ENCODE peak calls at places on chromosomes 7 and 10, in four cellular contexts. One of them, this sample, is unnamed.

GRCh38 chr7:42128703-42129102 is 108.3 kb downstream of the GLI3 start:
- DNase-seq in K562: no peak
- DNase-seq in HepG2: no peak
- DNase-seq in A549: no peak
- DNase-seq in this sample: no peak

GRCh38 chr10:87842220-87842641 is 21.1 kb downstream of the KLLN start:
- DNase-seq in A549: peak; percentile 60
- DNase-seq in HepG2: peak; percentile 77
- DNase-seq in K562: no peak
- DNase-seq in this sample: no peak

GRCh38 chr7:17774248-17774647 is 166.0 kb downstream of the SNX13 start:
- DNase-seq in K562: no peak
- DNase-seq in A549: no peak
- DNase-seq in HepG2: no peak
- DNase-seq in this sample: no peak

GRCh38 chr7:44103941-44104879 is at the start of gene AEBP1:
- DNase-seq in HepG2: no peak
- DNase-seq in A549: no peak
- DNase-seq in K562: no peak
- DNase-seq in this sample: no peak

GRCh38 chr7:122465296-122465695 is 160.7 kb upstream of the FEZF1 start:
- DNase-seq in HepG2: no peak
- DNase-seq in K562: no peak
- DNase-seq in A549: no peak
- DNase-seq in this sample: no peak

GRCh38 chr10:27157150-27157549 is 2.0 kb downstream of the MASTL start:
- DNase-seq in A549: no peak
- DNase-seq in K562: no peak
- DNase-seq in HepG2: peak; percentile 34
- DNase-seq in this sample: no peak

GRCh38 chr7:69115788-69116187 is 482.5 kb upstream of the AUTS2 start:
- DNase-seq in K562: no peak
- DNase-seq in A549: no peak
- DNase-seq in HepG2: no peak
- DNase-seq in this sample: no peak

GRCh38 chr7:79620291-79620690 is 166.8 kb upstream of the MAGI2 start:
- DNase-seq in HepG2: no peak
- DNase-seq in A549: no peak
- DNase-seq in K562: no peak
- DNase-seq in this sample: no peak

GRCh38 chr10:92268763-92269162 is 22.1 kb downstream of the CPEB3 start:
- DNase-seq in K562: no peak
- DNase-seq in A549: no peak
- DNase-seq in HepG2: no peak
- DNase-seq in this sample: no peak

DNA sequence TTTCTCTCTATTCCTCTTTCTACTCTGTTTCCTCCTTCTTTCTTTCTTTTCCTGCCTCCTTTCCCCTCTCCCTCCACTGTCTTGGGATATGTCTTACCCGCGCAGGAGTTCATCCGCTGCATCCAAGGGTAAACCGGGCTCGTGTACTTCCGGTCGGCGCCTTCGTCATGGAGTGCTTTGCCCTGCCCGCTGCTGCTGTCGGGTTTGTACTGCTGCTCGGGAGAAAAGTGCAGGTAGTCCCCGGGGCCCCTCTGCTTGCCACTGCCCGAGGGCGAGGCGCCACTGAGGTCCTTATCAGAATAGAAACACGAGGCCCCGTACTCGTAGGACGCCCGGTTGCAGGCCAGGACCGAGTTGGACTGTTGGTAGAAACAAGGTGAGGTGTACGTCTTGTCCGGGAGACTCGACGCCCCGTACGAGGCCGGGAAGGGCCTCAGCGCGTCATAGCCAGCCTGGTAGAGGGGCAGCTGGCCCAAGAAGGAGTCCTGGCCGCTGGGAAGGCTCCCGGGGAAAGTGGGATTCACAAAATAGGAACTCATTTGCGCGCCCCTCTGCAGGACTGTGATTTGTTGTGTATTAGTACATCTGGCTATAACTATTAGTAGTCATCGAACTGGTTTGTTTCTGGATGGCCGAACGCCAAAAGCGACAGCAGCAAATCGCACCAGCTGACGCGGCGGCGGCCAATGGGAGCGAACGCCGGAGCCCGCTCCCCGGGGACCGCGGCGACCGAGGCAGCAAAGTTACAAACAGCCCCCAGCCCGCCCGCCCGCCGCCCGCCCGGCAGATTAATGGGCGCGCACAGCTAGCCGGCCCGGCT is at the start of gene HOXA6:
- DNase-seq in HepG2: no peak
- DNase-seq in A549: no peak
- DNase-seq in K562: no peak
- DNase-seq in this sample: no peak
- H3K4me2 ChIP-seq in HepG2: peak within 1 kb of the TSS; percentile 88
- H3K4me2 ChIP-seq in A549: peak within 1 kb of the TSS; percentile 90
- H3K4me2 ChIP-seq in K562: no peak within 1 kb of the TSS
- H3K4me2 ChIP-seq in this sample: peak within 1 kb of the TSS; percentile 59

DNA sequence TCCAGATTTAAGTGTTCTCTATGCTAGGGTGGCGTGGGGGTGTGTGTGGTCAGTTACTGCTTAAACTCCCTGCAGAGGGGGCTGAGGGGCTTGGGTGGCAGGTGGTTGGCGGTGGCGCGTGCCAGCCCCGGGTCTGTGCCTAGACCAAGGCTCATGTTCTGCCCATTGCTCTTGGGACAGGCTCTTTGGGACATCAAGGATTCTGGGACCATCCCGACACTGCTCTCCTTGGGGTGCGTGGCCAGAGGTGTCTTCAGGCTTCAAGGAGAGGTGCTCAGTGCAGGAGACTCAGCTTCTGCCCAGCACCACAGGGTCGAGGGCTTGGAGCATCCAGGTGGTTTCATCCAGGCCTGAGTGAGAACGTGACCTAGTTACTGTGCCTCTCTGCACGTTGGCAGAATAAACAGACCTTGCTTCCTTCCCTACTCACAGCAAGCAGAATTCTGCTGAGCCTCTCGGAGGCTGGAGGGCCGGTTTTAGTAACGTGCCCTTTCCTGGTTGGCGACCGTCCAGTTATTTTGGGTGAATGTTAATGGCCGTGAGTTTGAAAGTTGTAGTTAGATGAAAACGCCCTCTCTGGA is 39.9 kb downstream of the CAMK1D start:
- DNase-seq in A549: no peak
- DNase-seq in K562: no peak
- DNase-seq in HepG2: no peak
- DNase-seq in this sample: no peak
- TF ChIP-seq RNF2 in A549: no peak
- TF ChIP-seq RNF2 in K562: no peak
- TF ChIP-seq RNF2 in HepG2: no peak
- TF ChIP-seq RNF2 in this sample: no peak

GRCh38 chr7:28152594-28152993 is 28.0 kb downstream of the JAZF1 start:
- DNase-seq in HepG2: no peak
- DNase-seq in K562: no peak
- DNase-seq in A549: no peak
- DNase-seq in this sample: no peak
- H3K4me2 ChIP-seq in HepG2: no peak overlapping the region
- H3K4me2 ChIP-seq in K562: no peak overlapping the region
- H3K4me2 ChIP-seq in A549: no peak overlapping the region
- H3K4me2 ChIP-seq in this sample: no peak overlapping the region

DNA sequence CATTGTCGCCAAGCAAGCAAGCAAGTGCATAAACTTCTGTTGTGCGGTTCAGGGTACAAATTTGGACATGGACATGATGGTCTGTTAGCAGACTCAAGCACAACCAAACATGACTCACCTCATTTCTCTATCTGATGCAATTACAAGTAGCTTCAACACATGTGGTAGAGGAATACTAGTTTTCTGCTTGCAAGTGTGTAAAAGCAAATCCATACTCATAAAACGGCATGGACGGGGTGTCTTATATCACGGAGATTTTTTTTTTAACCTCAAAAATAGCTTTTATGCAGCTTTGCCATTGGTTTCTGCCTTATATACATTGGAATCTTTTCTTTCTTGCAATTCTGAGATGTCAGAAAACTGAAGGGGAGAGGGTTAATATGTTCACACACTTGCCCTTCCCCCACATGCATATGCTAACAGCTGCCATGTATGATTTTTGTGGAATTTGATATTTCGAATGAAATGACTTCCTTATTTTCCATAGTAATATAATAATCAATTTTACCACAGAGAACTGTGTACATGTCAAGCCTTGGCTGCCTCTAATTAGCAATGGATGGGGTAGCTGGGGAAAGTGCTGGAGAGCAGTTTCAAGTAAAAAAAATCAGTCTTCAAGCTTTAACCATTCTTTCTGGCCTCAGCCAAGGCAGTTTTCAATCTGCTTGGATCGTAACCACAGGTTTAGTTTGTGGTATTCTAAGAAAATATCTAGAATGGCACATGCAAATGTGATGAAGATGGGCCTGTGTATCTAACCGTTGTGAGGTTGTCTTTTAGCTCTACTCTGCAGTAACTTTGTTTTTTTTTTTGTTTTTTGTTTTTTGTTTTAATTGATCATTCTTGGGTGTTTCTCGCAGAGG is 106.0 kb upstream of the PDCD4 start:
- DNase-seq in HepG2: no peak
- DNase-seq in A549: no peak
- DNase-seq in K562: peak; percentile 28
- DNase-seq in this sample: no peak
- TF ChIP-seq RNF2 in HepG2: no peak
- TF ChIP-seq RNF2 in A549: no peak
- TF ChIP-seq RNF2 in K562: peak; percentile 21
- TF ChIP-seq RNF2 in this sample: no peak

GRCh38 chr7:39130304-39130703 is 152.6 kb downstream of the POU6F2 start:
- DNase-seq in HepG2: no peak
- DNase-seq in A549: no peak
- DNase-seq in K562: no peak
- DNase-seq in this sample: no peak
- H3K4me2 ChIP-seq in HepG2: no peak overlapping the region
- H3K4me2 ChIP-seq in A549: no peak overlapping the region
- H3K4me2 ChIP-seq in K562: no peak overlapping the region
- H3K4me2 ChIP-seq in this sample: no peak overlapping the region

This sample was measured in H1.